ENCODE peak calls at places on chromosomes 6 and 20, in five cellular contexts. One of them, this sample, is unnamed.

GRCh38 chr6:151240861-151241642 is 1.3 kb downstream of the AKAP12 start:
- DNase-seq in choroid plexus epithelial cell: peak
- DNase-seq in fibroblast of pulmonary artery: peak
- DNase-seq in mammary epithelial cell: peak
- DNase-seq in brain microvascular endothelial cell: peak
- DNase-seq in this sample: peak

GRCh38 chr6:752438-752837 is 59.5 kb upstream of the EXOC2 start:
- DNase-seq in choroid plexus epithelial cell: peak
- DNase-seq in fibroblast of pulmonary artery: no peak
- DNase-seq in mammary epithelial cell: no peak
- DNase-seq in brain microvascular endothelial cell: no peak
- DNase-seq in this sample: no peak

GRCh38 chr20:7971536-7972285 is 31.5 kb upstream of the HAO1 start:
- DNase-seq in choroid plexus epithelial cell: no peak
- DNase-seq in fibroblast of pulmonary artery: no peak
- DNase-seq in mammary epithelial cell: no peak
- DNase-seq in brain microvascular endothelial cell: no peak
- DNase-seq in this sample: no peak

GRCh38 chr6:34223964-34224940 is 12.4 kb upstream of the HMGA1 start:
- DNase-seq in choroid plexus epithelial cell: peak
- DNase-seq in fibroblast of pulmonary artery: peak
- DNase-seq in mammary epithelial cell: peak
- DNase-seq in brain microvascular endothelial cell: peak
- DNase-seq in this sample: peak

GRCh38 chr6:10099086-10099499 is 315.8 kb downstream of the TFAP2A start:
- DNase-seq in choroid plexus epithelial cell: no peak
- DNase-seq in fibroblast of pulmonary artery: no peak
- DNase-seq in mammary epithelial cell: peak
- DNase-seq in brain microvascular endothelial cell: no peak
- DNase-seq in this sample: no peak

GRCh38 chr20:50302463-50303041 is 111.9 kb downstream of the CEBPB start:
- DNase-seq in choroid plexus epithelial cell: peak
- DNase-seq in fibroblast of pulmonary artery: peak
- DNase-seq in mammary epithelial cell: no peak
- DNase-seq in brain microvascular endothelial cell: no peak
- DNase-seq in this sample: no peak

GRCh38 chr6:3949531-3949930 is 100.4 kb downstream of the FAM50B start:
- DNase-seq in choroid plexus epithelial cell: no peak
- DNase-seq in fibroblast of pulmonary artery: no peak
- DNase-seq in mammary epithelial cell: no peak
- DNase-seq in brain microvascular endothelial cell: no peak
- DNase-seq in this sample: no peak

GRCh38 chr6:14889698-14890593 is 355.9 kb upstream of the JARID2 start:
- DNase-seq in choroid plexus epithelial cell: no peak
- DNase-seq in fibroblast of pulmonary artery: no peak
- DNase-seq in mammary epithelial cell: no peak
- DNase-seq in brain microvascular endothelial cell: no peak
- DNase-seq in this sample: no peak

GRCh38 chr6:47621838-47622449 is 76.4 kb upstream of the ADGRF4 start:
- DNase-seq in choroid plexus epithelial cell: no peak
- DNase-seq in fibroblast of pulmonary artery: no peak
- DNase-seq in mammary epithelial cell: peak
- DNase-seq in brain microvascular endothelial cell: no peak
- DNase-seq in this sample: no peak

GRCh38 chr20:7346026-7346425 is 578.5 kb downstream of the BMP2 start:
- DNase-seq in choroid plexus epithelial cell: no peak
- DNase-seq in fibroblast of pulmonary artery: no peak
- DNase-seq in mammary epithelial cell: peak
- DNase-seq in brain microvascular endothelial cell: no peak
- DNase-seq in this sample: no peak

GRCh38 chr6:148059869-148060268 is 282.8 kb upstream of the SASH1 start:
- DNase-seq in choroid plexus epithelial cell: no peak
- DNase-seq in fibroblast of pulmonary artery: no peak
- DNase-seq in mammary epithelial cell: no peak
- DNase-seq in brain microvascular endothelial cell: no peak
- DNase-seq in this sample: no peak

GRCh38 chr6:30007132-30007764 is 53.8 kb upstream of the POLR1H start:
- DNase-seq in choroid plexus epithelial cell: no peak
- DNase-seq in fibroblast of pulmonary artery: no peak
- DNase-seq in mammary epithelial cell: no peak
- DNase-seq in brain microvascular endothelial cell: no peak
- DNase-seq in this sample: no peak

GRCh38 chr6:157240059-157240959 is 83.0 kb downstream of the TMEM242 start:
- DNase-seq in choroid plexus epithelial cell: no peak
- DNase-seq in fibroblast of pulmonary artery: peak
- DNase-seq in mammary epithelial cell: no peak
- DNase-seq in brain microvascular endothelial cell: no peak
- DNase-seq in this sample: no peak

GRCh38 chr6:134363323-134364039 is 45.6 kb upstream of the SGK1 start:
- DNase-seq in choroid plexus epithelial cell: peak
- DNase-seq in fibroblast of pulmonary artery: peak
- DNase-seq in mammary epithelial cell: peak
- DNase-seq in brain microvascular endothelial cell: peak
- DNase-seq in this sample: no peak

GRCh38 chr6:68976260-68976659 is 341.2 kb downstream of the ADGRB3 start:
- DNase-seq in choroid plexus epithelial cell: no peak
- DNase-seq in fibroblast of pulmonary artery: peak
- DNase-seq in mammary epithelial cell: no peak
- DNase-seq in brain microvascular endothelial cell: no peak
- DNase-seq in this sample: no peak

GRCh38 chr20:36856691-36857635 is 19.0 kb upstream of the TLDC2 start:
- DNase-seq in choroid plexus epithelial cell: peak
- DNase-seq in fibroblast of pulmonary artery: peak
- DNase-seq in mammary epithelial cell: peak
- DNase-seq in brain microvascular endothelial cell: no peak
- DNase-seq in this sample: no peak

GRCh38 chr6:54135665-54136370 is 24.6 kb downstream of the MLIP start:
- DNase-seq in choroid plexus epithelial cell: peak
- DNase-seq in fibroblast of pulmonary artery: peak
- DNase-seq in mammary epithelial cell: peak
- DNase-seq in brain microvascular endothelial cell: peak
- DNase-seq in this sample: no peak

GRCh38 chr20:25389858-25390537 is 637 bp downstream of the ABHD12 start:
- DNase-seq in choroid plexus epithelial cell: no peak
- DNase-seq in fibroblast of pulmonary artery: no peak
- DNase-seq in mammary epithelial cell: no peak
- DNase-seq in brain microvascular endothelial cell: no peak
- DNase-seq in this sample: no peak

GRCh38 chr6:54183616-54184015 is 72.4 kb downstream of the MLIP start:
- DNase-seq in choroid plexus epithelial cell: no peak
- DNase-seq in fibroblast of pulmonary artery: no peak
- DNase-seq in mammary epithelial cell: no peak
- DNase-seq in brain microvascular endothelial cell: no peak
- DNase-seq in this sample: no peak

GRCh38 chr6:49551126-49551865 is 828 bp downstream of the C6orf141 start:
- DNase-seq in choroid plexus epithelial cell: peak
- DNase-seq in fibroblast of pulmonary artery: no peak
- DNase-seq in mammary epithelial cell: no peak
- DNase-seq in brain microvascular endothelial cell: no peak
- DNase-seq in this sample: peak

GRCh38 chr20:53834044-53834442 is 236.4 kb downstream of the BCAS1 start:
- DNase-seq in choroid plexus epithelial cell: peak
- DNase-seq in fibroblast of pulmonary artery: no peak
- DNase-seq in mammary epithelial cell: no peak
- DNase-seq in brain microvascular endothelial cell: no peak
- DNase-seq in this sample: no peak

GRCh38 chr20:50681359-50682064 is 9.8 kb downstream of the RIPOR3 start:
- DNase-seq in choroid plexus epithelial cell: no peak
- DNase-seq in fibroblast of pulmonary artery: no peak
- DNase-seq in mammary epithelial cell: no peak
- DNase-seq in brain microvascular endothelial cell: no peak
- DNase-seq in this sample: no peak

GRCh38 chr20:33789109-33789857 is 21.9 kb upstream of the CHMP4B start:
- DNase-seq in choroid plexus epithelial cell: peak
- DNase-seq in fibroblast of pulmonary artery: peak
- DNase-seq in mammary epithelial cell: peak
- DNase-seq in brain microvascular endothelial cell: peak
- DNase-seq in this sample: peak

GRCh38 chr6:169845426-169846285 is 94.2 kb downstream of the ERMARD start:
- DNase-seq in choroid plexus epithelial cell: no peak
- DNase-seq in fibroblast of pulmonary artery: no peak
- DNase-seq in mammary epithelial cell: no peak
- DNase-seq in brain microvascular endothelial cell: no peak
- DNase-seq in this sample: no peak

GRCh38 chr6:7587631-7588100 is 2.3 kb upstream of the SNRNP48 start:
- DNase-seq in choroid plexus epithelial cell: peak
- DNase-seq in fibroblast of pulmonary artery: peak
- DNase-seq in mammary epithelial cell: peak
- DNase-seq in brain microvascular endothelial cell: peak
- DNase-seq in this sample: no peak

GRCh38 chr6:107965746-107966145 is 7.7 kb upstream of the SEC63 start:
- DNase-seq in choroid plexus epithelial cell: peak
- DNase-seq in fibroblast of pulmonary artery: peak
- DNase-seq in mammary epithelial cell: peak
- DNase-seq in brain microvascular endothelial cell: no peak
- DNase-seq in this sample: no peak

GRCh38 chr6:167235005-167235404 is 56.1 kb upstream of the UNC93A start:
- DNase-seq in choroid plexus epithelial cell: no peak
- DNase-seq in fibroblast of pulmonary artery: no peak
- DNase-seq in mammary epithelial cell: no peak
- DNase-seq in brain microvascular endothelial cell: no peak
- DNase-seq in this sample: no peak

GRCh38 chr6:169921853-169922779 is 170.7 kb downstream of the ERMARD start:
- DNase-seq in choroid plexus epithelial cell: no peak
- DNase-seq in fibroblast of pulmonary artery: no peak
- DNase-seq in mammary epithelial cell: no peak
- DNase-seq in brain microvascular endothelial cell: no peak
- DNase-seq in this sample: no peak

GRCh38 chr20:61535536-61535935 is 283.5 kb downstream of the CDH4 start:
- DNase-seq in choroid plexus epithelial cell: no peak
- DNase-seq in fibroblast of pulmonary artery: no peak
- DNase-seq in mammary epithelial cell: no peak
- DNase-seq in brain microvascular endothelial cell: no peak
- DNase-seq in this sample: no peak

GRCh38 chr6:132399376-132400074 is 1.8 kb downstream of the MOXD1 start:
- DNase-seq in choroid plexus epithelial cell: peak
- DNase-seq in fibroblast of pulmonary artery: peak
- DNase-seq in mammary epithelial cell: peak
- DNase-seq in brain microvascular endothelial cell: peak
- DNase-seq in this sample: no peak

DNA sequence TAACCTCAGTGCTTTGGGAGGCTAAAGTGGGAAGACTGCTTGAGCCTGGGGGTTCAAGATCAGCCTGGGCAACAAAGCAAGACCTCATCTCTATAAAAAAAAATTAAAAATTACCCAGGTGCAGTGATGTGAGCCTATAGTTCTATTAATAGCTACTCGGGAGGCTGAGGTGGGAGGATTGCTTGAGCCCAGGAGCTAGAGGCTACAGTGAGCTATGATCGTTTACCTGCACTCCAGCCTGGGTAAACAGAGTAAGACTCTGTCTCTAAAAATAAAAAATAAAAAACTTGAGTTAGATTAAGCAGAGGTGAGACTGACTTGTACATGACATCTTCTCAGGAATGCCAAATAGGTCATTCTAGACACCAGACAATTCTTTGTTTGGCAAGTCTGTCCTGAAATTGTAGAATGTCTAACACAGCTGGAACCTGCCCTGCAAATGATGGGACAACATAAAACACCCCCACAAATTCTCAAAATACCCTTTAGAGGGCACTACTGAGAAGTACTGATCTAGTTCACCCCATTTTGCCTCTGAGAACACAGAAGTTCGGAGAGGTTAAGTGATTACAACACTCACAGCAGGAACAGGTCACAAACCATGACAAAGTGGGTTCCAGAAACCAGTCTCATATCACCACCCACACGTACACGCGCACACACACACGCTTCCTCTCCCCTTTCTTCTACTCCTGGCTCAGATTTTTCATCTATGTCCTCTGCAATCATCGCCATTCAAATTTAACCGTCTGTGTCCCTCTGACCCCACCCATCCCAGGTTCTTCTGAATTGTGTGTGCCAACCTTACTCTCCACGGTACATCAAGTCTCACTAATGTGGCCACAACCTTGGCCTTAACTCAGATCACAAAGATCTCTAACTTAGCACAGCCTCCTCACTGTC is 38.3 kb downstream of the ARHGAP18 start:
- DNase-seq in choroid plexus epithelial cell: peak
- DNase-seq in fibroblast of pulmonary artery: no peak
- DNase-seq in mammary epithelial cell: no peak
- DNase-seq in brain microvascular endothelial cell: no peak
- DNase-seq in this sample: no peak
- TF ChIP-seq CTCF in choroid plexus epithelial cell: peak
- TF ChIP-seq CTCF in fibroblast of pulmonary artery: no peak
- TF ChIP-seq CTCF in mammary epithelial cell: no peak
- TF ChIP-seq CTCF in brain microvascular endothelial cell: peak
- TF ChIP-seq CTCF in this sample: no peak

DNA sequence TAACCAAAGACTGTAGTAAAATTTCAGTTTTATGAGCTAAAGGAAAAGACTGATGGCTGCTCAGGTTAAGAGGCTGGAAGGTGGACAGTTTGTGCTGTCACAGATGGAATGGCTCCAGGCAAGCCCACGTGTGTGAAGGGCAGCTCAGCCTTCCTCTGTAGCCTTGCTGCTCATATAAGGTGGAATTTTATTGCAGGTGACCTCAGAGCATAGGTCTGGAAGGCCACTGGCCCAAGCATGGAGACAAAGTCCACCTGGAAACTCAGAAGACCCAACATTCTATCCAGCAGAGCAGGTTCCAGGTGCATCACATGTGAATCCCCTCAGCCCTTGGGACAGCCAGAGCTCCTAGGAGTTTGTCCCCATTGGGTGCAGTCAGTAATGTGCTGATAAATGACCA is 53.7 kb downstream of the KAT14 start:
- DNase-seq in choroid plexus epithelial cell: no peak
- DNase-seq in fibroblast of pulmonary artery: no peak
- DNase-seq in mammary epithelial cell: no peak
- DNase-seq in brain microvascular endothelial cell: no peak
- DNase-seq in this sample: no peak
- TF ChIP-seq CTCF in choroid plexus epithelial cell: no peak
- TF ChIP-seq CTCF in fibroblast of pulmonary artery: no peak
- TF ChIP-seq CTCF in mammary epithelial cell: no peak
- TF ChIP-seq CTCF in brain microvascular endothelial cell: no peak
- TF ChIP-seq CTCF in this sample: no peak

DNA sequence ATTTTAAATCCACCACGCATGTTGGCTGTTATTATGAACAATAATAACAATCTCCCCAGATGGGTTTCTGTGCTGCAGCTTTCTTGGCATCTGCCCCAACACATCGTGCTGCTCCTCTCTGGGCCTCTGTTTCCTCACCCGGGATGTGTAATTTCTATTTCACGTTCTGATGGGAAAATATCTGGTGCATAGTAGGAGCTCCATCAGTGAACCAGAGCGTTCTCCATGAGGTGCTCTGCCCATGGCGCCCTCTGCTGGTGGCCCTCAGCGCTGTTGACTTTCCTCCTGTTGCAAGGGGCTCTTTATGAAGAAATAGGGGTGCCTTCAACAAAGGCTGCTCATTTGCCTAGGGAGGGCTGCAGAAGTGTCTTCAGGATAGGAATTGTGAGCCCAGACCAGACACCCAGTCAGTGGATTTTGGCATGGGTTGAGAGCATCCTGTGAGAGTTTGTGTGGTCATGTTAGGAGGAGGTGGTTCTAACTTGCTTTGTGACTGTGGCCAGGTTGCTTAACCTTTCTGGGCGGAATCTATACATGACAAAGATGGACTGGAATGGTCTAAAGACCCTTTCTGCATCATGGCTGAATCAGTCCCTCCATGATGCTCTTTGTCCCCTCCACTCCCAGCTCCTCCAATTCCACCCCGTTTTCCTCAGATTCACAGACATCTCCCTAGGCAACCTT is 8.1 kb downstream of the SCRT2 start:
- DNase-seq in choroid plexus epithelial cell: peak
- DNase-seq in fibroblast of pulmonary artery: peak
- DNase-seq in mammary epithelial cell: no peak
- DNase-seq in brain microvascular endothelial cell: peak
- DNase-seq in this sample: no peak
- TF ChIP-seq CTCF in choroid plexus epithelial cell: peak
- TF ChIP-seq CTCF in fibroblast of pulmonary artery: peak
- TF ChIP-seq CTCF in mammary epithelial cell: peak
- TF ChIP-seq CTCF in brain microvascular endothelial cell: peak
- TF ChIP-seq CTCF in this sample: peak

GRCh38 chr6:13624871-13625288 is 9.7 kb downstream of the NOL7 start:
- DNase-seq in choroid plexus epithelial cell: peak
- DNase-seq in fibroblast of pulmonary artery: peak
- DNase-seq in mammary epithelial cell: peak
- DNase-seq in brain microvascular endothelial cell: peak
- DNase-seq in this sample: peak
- TF ChIP-seq CTCF in choroid plexus epithelial cell: peak
- TF ChIP-seq CTCF in fibroblast of pulmonary artery: peak
- TF ChIP-seq CTCF in mammary epithelial cell: peak
- TF ChIP-seq CTCF in brain microvascular endothelial cell: peak
- TF ChIP-seq CTCF in this sample: peak